ENCODE peak calls at places on chromosome 11, in nine cellular contexts. U, G, F, O, L, D, R, N and X are unnamed samples.

GRCh38 chr11:6612816-6613136 is 760 bp upstream of the TAF10 start:
- DNase-seq in U (no peak), G (no peak), F (no peak), O (no peak), L (no peak), D (no peak), R (peak; percentile 27), N (no peak), X (no peak)

GRCh38 chr11:105000797-105001196 is 22.2 kb downstream of the CASP5 start:
- DNase-seq in U (no peak), G (no peak), F (no peak), O (no peak), L (no peak), D (no peak), R (no peak), N (no peak), X (peak; percentile 3)

GRCh38 chr11:118247041-118247440 is 5.1 kb downstream of the MPZL3 start:
- DNase-seq in U (no peak), G (peak; percentile 91), F (no peak), O (no peak), L (no peak), D (no peak), R (no peak), N (no peak), X (no peak)

GRCh38 chr11:65357856-65358356 is 3.4 kb downstream of the TIGD3 start:
- DNase-seq in U (no peak), G (no peak), F (no peak), O (no peak), L (no peak), D (no peak), R (no peak), N (no peak), X (no peak)

GRCh38 chr11:60343094-60343704 is 16.1 kb downstream of the MS4A6E start:
- DNase-seq in U (no peak), G (peak; percentile 71), F (peak; percentile 13), O (no peak), L (no peak), D (no peak), R (no peak), N (peak; percentile 12), X (no peak)

GRCh38 chr11:44387415-44387814 is 77.5 kb upstream of the ALX4 start:
- DNase-seq in U (no peak), G (no peak), F (no peak), O (no peak), L (no peak), D (no peak), R (no peak), N (no peak), X (no peak)

GRCh38 chr11:89491141-89491690 is at the start of gene NOX4:
- DNase-seq in U (peak; percentile 54), G (no peak), F (peak; percentile 67), O (peak; percentile 76), L (no peak), D (no peak), R (no peak), N (no peak), X (no peak)

GRCh38 chr11:128576555-128576954 is 10.8 kb downstream of the ETS1 start:
- DNase-seq in U (no peak), G (no peak), F (no peak), O (no peak), L (no peak), D (no peak), R (no peak), N (no peak), X (no peak)

GRCh38 chr11:95922536-95923440 is 1.1 kb downstream of the MTMR2 start:
- DNase-seq in U (peak; percentile 8), G (peak; percentile 36), F (no peak), O (no peak), L (no peak), D (no peak), R (no peak), N (no peak), X (no peak)